ENCODE peak calls at places on chromosome 17, in eight cellular contexts. K is sciatic nerve; O is M059J; Z is HFFc6; L is PC-3; G is omental fat pad; C is stimulated activated CD4-positive, alpha-beta T cell treated with anti-CD3 and anti-CD28 coated beads, Interleukin-15, amount 100 ng/mL, for 48 hours; H is foreskin fibroblast. F is an unnamed sample.

GRCh38 chr17:82679586-82680465 is 18.7 kb downstream of the RAB40B start:
- DNase-seq in H (no peak), G (no peak), L (no peak), K (no peak), O (no peak), C (no peak), Z (no peak), F (no peak)

GRCh38 chr17:4515501-4515900 is 16.8 kb downstream of the SPNS2 start:
- DNase-seq in O (no peak), L (no peak), G (no peak), Z (no peak), C (no peak), K (no peak), H (no peak), F (no peak)

GRCh38 chr17:43530303-43531081 is 15.6 kb downstream of the ETV4 start:
- DNase-seq in O (peak), H (peak), C (no peak), K (peak), G (no peak), Z (peak), L (no peak), F (peak)

GRCh38 chr17:65137076-65137935 is at the start of gene RGS9:
- DNase-seq in Z (peak), H (peak), C (peak), K (peak), L (peak), G (peak), O (peak), F (peak)

GRCh38 chr17:2337152-2337810 is at the start of gene SGSM2:
- DNase-seq in L (peak), K (peak), Z (no peak), G (no peak), C (peak), H (peak), O (peak), F (no peak)

GRCh38 chr17:32335647-32336046 is 6.3 kb downstream of the C17orf75 start:
- DNase-seq in K (no peak), H (peak), O (peak), C (no peak), L (no peak), G (no peak), Z (peak), F (peak)

GRCh38 chr17:44919885-44920564 is 4.7 kb upstream of the GFAP start:
- DNase-seq in G (peak), L (peak), H (peak), C (peak), Z (peak), O (peak), K (peak), F (peak)

GRCh38 chr17:63042443-63042842 is 76.4 kb downstream of the TANC2 start:
- DNase-seq in K (no peak), H (no peak), O (peak), C (no peak), G (no peak), Z (no peak), L (no peak), F (no peak)

GRCh38 chr17:17367931-17368330 is 64.8 kb downstream of the NT5M start:
- DNase-seq in L (no peak), Z (no peak), C (no peak), O (no peak), H (no peak), K (no peak), G (no peak), F (no peak)

GRCh38 chr17:1413281-1413791 is 13.3 kb upstream of the YWHAE start:
- DNase-seq in L (peak), Z (peak), K (no peak), O (peak), G (no peak), C (no peak), H (peak), F (peak)

GRCh38 chr17:2710804-2711607 is 558 bp downstream of the CLUH start:
- DNase-seq in L (peak), G (no peak), Z (no peak), O (no peak), H (peak), K (peak), C (peak), F (peak)

GRCh38 chr17:61766520-61766919 is 96.8 kb downstream of the BRIP1 start:
- DNase-seq in K (no peak), H (peak), G (no peak), C (no peak), O (no peak), L (peak), Z (peak), F (peak)

GRCh38 chr17:79933863-79934652 is 94.8 kb upstream of the CBX4 start:
- DNase-seq in K (no peak), Z (no peak), L (peak), O (peak), G (no peak), H (peak), C (no peak), F (no peak)

GRCh38 chr17:29929006-29929543 is 953 bp downstream of the SSH2 start:
- DNase-seq in L (peak), G (no peak), C (peak), H (peak), O (peak), K (no peak), Z (peak), F (peak)

GRCh38 chr17:2852211-2852610 is 56.0 kb downstream of the RAP1GAP2 start:
- DNase-seq in L (no peak), G (no peak), H (no peak), K (no peak), O (no peak), Z (no peak), C (no peak), F (no peak)

GRCh38 chr17:42276609-42277341 is 584 bp upstream of the STAT5B start:
- DNase-seq in H (peak), O (peak), Z (peak), L (no peak), G (peak), K (peak), C (no peak), F (peak)

GRCh38 chr17:27502526-27503324 is 46.5 kb downstream of the KSR1 start:
- DNase-seq in O (no peak), G (no peak), C (no peak), Z (peak), L (no peak), H (peak), K (no peak), F (no peak)

GRCh38 chr17:79133986-79134385 is 59.4 kb downstream of the ENGASE start:
- DNase-seq in O (no peak), C (no peak), Z (no peak), L (no peak), G (no peak), K (no peak), H (no peak), F (no peak)

GRCh38 chr17:81453712-81454111 is 58.5 kb downstream of the BAHCC1 start:
- DNase-seq in K (no peak), O (no peak), H (no peak), G (no peak), C (no peak), Z (no peak), L (no peak), F (no peak)

GRCh38 chr17:75814021-75814395 is 29.4 kb downstream of the UNK start:
- DNase-seq in L (no peak), Z (no peak), K (no peak), O (no peak), C (no peak), G (no peak), H (no peak), F (no peak)

GRCh38 chr17:81486174-81486810 is 26.3 kb downstream of the ACTG1 start:
- DNase-seq in C (no peak), G (no peak), L (no peak), O (no peak), K (no peak), H (no peak), Z (no peak), F (no peak)

GRCh38 chr17:46832945-46833839 is 14.7 kb upstream of the WNT3 start:
- DNase-seq in Z (peak), C (no peak), K (no peak), L (peak), G (no peak), O (peak), H (peak), F (no peak)

GRCh38 chr17:43582426-43582825 is 36.3 kb upstream of the ETV4 start:
- DNase-seq in K (no peak), C (no peak), Z (no peak), G (no peak), L (no peak), H (no peak), O (no peak), F (no peak)

GRCh38 chr17:5413682-5414081 is 5.8 kb downstream of the NUP88 start:
- DNase-seq in C (no peak), Z (peak), G (no peak), K (no peak), O (peak), L (peak), H (peak), F (peak)

GRCh38 chr17:17385502-17385901 is 82.3 kb downstream of the NT5M start:
- DNase-seq in H (no peak), L (no peak), C (no peak), K (no peak), G (no peak), Z (no peak), O (no peak), F (no peak)

GRCh38 chr17:41959336-41960095 is 7.1 kb upstream of the CNP start:
- DNase-seq in L (peak), Z (peak), H (peak), O (peak), C (no peak), G (no peak), K (no peak), F (peak)

GRCh38 chr17:28523876-28524275 is 17.7 kb downstream of the FOXN1 start:
- DNase-seq in C (no peak), L (no peak), Z (no peak), H (no peak), K (no peak), G (no peak), O (no peak), F (no peak)

GRCh38 chr17:81309140-81309858 is 14.2 kb upstream of the SLC38A10 start:
- DNase-seq in H (peak), O (peak), K (peak), G (peak), L (peak), C (no peak), Z (peak), F (peak)

GRCh38 chr17:45345246-45345553 is 28.4 kb upstream of the MAP3K14 start:
- DNase-seq in O (no peak), L (no peak), Z (no peak), H (no peak), K (peak), G (no peak), C (no peak), F (no peak)

GRCh38 chr17:55005520-55005919 is 37.0 kb downstream of the STXBP4 start:
- DNase-seq in G (no peak), Z (no peak), H (peak), C (no peak), L (peak), O (peak), K (no peak), F (peak)

GRCh38 chr17:65564793-65565192 is 3.3 kb upstream of the AXIN2 start:
- DNase-seq in H (peak), G (no peak), Z (no peak), C (no peak), L (no peak), K (no peak), O (peak), F (no peak)

GRCh38 chr17:42667088-42667951 is 8.2 kb downstream of the TUBG2 start:
- DNase-seq in K (no peak), G (no peak), H (peak), C (no peak), L (peak), Z (peak), O (peak), F (peak)

GRCh38 chr17:36837616-36838272 is 99.5 kb upstream of the LHX1 start:
- DNase-seq in K (no peak), Z (no peak), H (no peak), C (no peak), G (no peak), O (no peak), L (no peak), F (no peak)

GRCh38 chr17:49459401-49459984 is 35.6 kb upstream of the NGFR start:
- DNase-seq in L (no peak), O (no peak), C (no peak), K (no peak), H (no peak), Z (no peak), G (no peak), F (no peak)

GRCh38 chr17:2844386-2844785 is 48.1 kb downstream of the RAP1GAP2 start:
- DNase-seq in L (peak), K (no peak), H (peak), C (no peak), G (no peak), O (peak), Z (no peak), F (no peak)

GRCh38 chr17:21263351-21263750 is 10.1 kb upstream of the NATD1 start:
- DNase-seq in Z (no peak), O (peak), L (peak), K (no peak), G (no peak), C (no peak), H (peak), F (peak)

GRCh38 chr17:70938311-70938710 is 769.0 kb downstream of the KCNJ2 start:
- DNase-seq in C (no peak), H (no peak), L (no peak), Z (no peak), K (no peak), O (no peak), G (no peak), F (no peak)